ENCODE peak calls at places on chromosome 10, in five cellular contexts. One of them, this sample, is unnamed.

GRCh38 chr10:82211331-82211730 is 336.3 kb downstream of the NRG3 start:
- DNase-seq in IMR-90: no peak
- DNase-seq in HepG2: no peak
- DNase-seq in K562: no peak
- DNase-seq in GM12878: no peak
- DNase-seq in this sample: no peak

GRCh38 chr10:78931333-78932083 is 137.3 kb upstream of the ZMIZ1 start:
- DNase-seq in IMR-90: peak
- DNase-seq in HepG2: no peak
- DNase-seq in K562: no peak
- DNase-seq in GM12878: no peak
- DNase-seq in this sample: peak

GRCh38 chr10:125060851-125061556 is 99.4 kb downstream of the CTBP2 start:
- DNase-seq in IMR-90: peak
- DNase-seq in HepG2: peak
- DNase-seq in K562: no peak
- DNase-seq in GM12878: no peak
- DNase-seq in this sample: peak

GRCh38 chr10:16843252-16843870 is 26.1 kb upstream of the RSU1 start:
- DNase-seq in IMR-90: peak
- DNase-seq in HepG2: peak
- DNase-seq in K562: peak
- DNase-seq in GM12878: peak
- DNase-seq in this sample: peak

GRCh38 chr10:128137877-128138276 is 11.7 kb upstream of the MKI67 start:
- DNase-seq in IMR-90: peak
- DNase-seq in HepG2: no peak
- DNase-seq in K562: no peak
- DNase-seq in GM12878: no peak
- DNase-seq in this sample: no peak

GRCh38 chr10:14782691-14783363 is 8.1 kb upstream of the FAM107B start:
- DNase-seq in IMR-90: no peak
- DNase-seq in HepG2: peak
- DNase-seq in K562: no peak
- DNase-seq in GM12878: no peak
- DNase-seq in this sample: no peak

GRCh38 chr10:62083868-62084267 is 182.4 kb downstream of the ARID5B start:
- DNase-seq in IMR-90: peak
- DNase-seq in HepG2: no peak
- DNase-seq in K562: peak
- DNase-seq in GM12878: no peak
- DNase-seq in this sample: peak

GRCh38 chr10:126350216-126350992 is 37.9 kb downstream of the ADAM12 start:
- DNase-seq in IMR-90: peak
- DNase-seq in HepG2: no peak
- DNase-seq in K562: no peak
- DNase-seq in GM12878: no peak
- DNase-seq in this sample: peak

GRCh38 chr10:78650122-78650521 is 418.6 kb upstream of the ZMIZ1 start:
- DNase-seq in IMR-90: peak
- DNase-seq in HepG2: no peak
- DNase-seq in K562: no peak
- DNase-seq in GM12878: no peak
- DNase-seq in this sample: no peak

GRCh38 chr10:81866753-81867152 is 8.2 kb upstream of the NRG3 start:
- DNase-seq in IMR-90: no peak
- DNase-seq in HepG2: no peak
- DNase-seq in K562: no peak
- DNase-seq in GM12878: no peak
- DNase-seq in this sample: no peak

GRCh38 chr10:6052247-6053221 is 9.6 kb downstream of the IL2RA start:
- DNase-seq in IMR-90: no peak
- DNase-seq in HepG2: no peak
- DNase-seq in K562: no peak
- DNase-seq in GM12878: peak
- DNase-seq in this sample: no peak

GRCh38 chr10:34254596-34254995 is 560.5 kb downstream of the PARD3 start:
- DNase-seq in IMR-90: peak
- DNase-seq in HepG2: peak
- DNase-seq in K562: no peak
- DNase-seq in GM12878: peak
- DNase-seq in this sample: peak

GRCh38 chr10:69685802-69686585 is 55.9 kb downstream of the FAM241B start:
- DNase-seq in IMR-90: peak
- DNase-seq in HepG2: no peak
- DNase-seq in K562: no peak
- DNase-seq in GM12878: no peak
- DNase-seq in this sample: peak

GRCh38 chr10:69684981-69685353 is 54.9 kb downstream of the FAM241B start:
- DNase-seq in IMR-90: no peak
- DNase-seq in HepG2: no peak
- DNase-seq in K562: no peak
- DNase-seq in GM12878: no peak
- DNase-seq in this sample: no peak

GRCh38 chr10:69685426-69685801 is 55.4 kb downstream of the FAM241B start:
- DNase-seq in IMR-90: no peak
- DNase-seq in HepG2: no peak
- DNase-seq in K562: no peak
- DNase-seq in GM12878: no peak
- DNase-seq in this sample: no peak

GRCh38 chr10:69682955-69683474 is 53.0 kb downstream of the FAM241B start:
- DNase-seq in IMR-90: no peak
- DNase-seq in HepG2: no peak
- DNase-seq in K562: no peak
- DNase-seq in GM12878: no peak
- DNase-seq in this sample: no peak

DNA sequence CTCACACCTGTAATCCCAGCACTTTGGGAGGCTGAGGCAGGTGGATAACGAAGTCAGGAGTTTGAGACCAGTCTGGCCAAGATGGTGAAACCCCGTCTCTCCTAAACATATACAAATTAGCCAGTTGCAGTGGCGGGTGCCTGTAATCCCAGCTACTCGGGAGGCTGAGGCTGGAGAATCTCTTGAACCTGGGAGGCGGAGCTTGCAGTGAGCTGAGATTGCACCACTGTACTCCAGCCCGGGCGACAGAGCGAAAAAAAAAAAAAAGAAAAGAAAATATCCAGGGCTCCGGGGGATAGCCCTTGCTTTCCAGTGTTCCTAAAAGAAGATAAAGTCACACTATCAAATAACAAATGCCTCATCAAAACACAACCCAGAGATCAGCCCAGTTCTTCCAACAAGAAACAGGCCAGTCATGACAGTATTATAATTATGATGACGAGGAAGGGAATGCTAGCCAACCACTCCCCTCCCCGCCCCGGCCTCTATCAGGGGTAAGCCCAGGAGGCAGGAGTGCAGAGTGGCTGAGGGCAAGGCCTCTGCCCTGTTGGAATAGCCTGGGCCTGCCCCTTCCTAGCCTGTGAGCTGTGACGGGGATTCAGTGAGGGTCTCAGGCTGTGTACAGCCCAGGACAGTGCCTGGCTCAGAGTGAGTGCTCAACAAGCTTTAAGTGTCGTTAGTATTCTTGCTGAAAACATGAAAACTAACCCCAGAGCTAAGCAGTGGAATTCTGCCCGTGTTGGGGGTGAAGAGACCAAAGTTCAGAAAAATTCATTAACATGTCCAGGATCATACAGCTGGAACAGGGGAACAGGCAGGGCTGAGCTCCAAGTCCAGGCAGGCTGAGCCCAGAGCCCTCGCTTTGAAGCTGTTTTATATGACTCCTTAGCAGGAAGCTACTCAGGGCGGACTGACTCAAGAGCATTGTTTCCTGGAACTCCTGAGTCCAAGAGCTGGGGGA is 54.3 kb downstream of the FAM241B start:
- DNase-seq in IMR-90: peak
- DNase-seq in HepG2: peak
- DNase-seq in K562: no peak
- DNase-seq in GM12878: no peak
- DNase-seq in this sample: peak
- TF ChIP-seq MXI1 in IMR-90: no peak
- TF ChIP-seq MXI1 in HepG2: no peak
- TF ChIP-seq MXI1 in K562: no peak
- TF ChIP-seq MXI1 in GM12878: no peak
- TF ChIP-seq MXI1 in this sample: no peak

GRCh38 chr10:18685555-18685954 is 26.3 kb downstream of the ARL5B start:
- DNase-seq in IMR-90: no peak
- DNase-seq in HepG2: no peak
- DNase-seq in K562: no peak
- DNase-seq in GM12878: no peak
- DNase-seq in this sample: no peak
- TF ChIP-seq MXI1 in IMR-90: no peak
- TF ChIP-seq MXI1 in HepG2: no peak
- TF ChIP-seq MXI1 in K562: no peak
- TF ChIP-seq MXI1 in GM12878: no peak
- TF ChIP-seq MXI1 in this sample: no peak

GRCh38 chr10:114017873-114018272 is 25.8 kb upstream of the ADRB1 start:
- DNase-seq in IMR-90: no peak
- DNase-seq in HepG2: no peak
- DNase-seq in K562: no peak
- DNase-seq in GM12878: no peak
- DNase-seq in this sample: no peak

GRCh38 chr10:114021135-114021534 is 22.5 kb upstream of the ADRB1 start:
- DNase-seq in IMR-90: no peak
- DNase-seq in HepG2: no peak
- DNase-seq in K562: no peak
- DNase-seq in GM12878: no peak
- DNase-seq in this sample: no peak

GRCh38 chr10:114015708-114016107 is 28.0 kb upstream of the ADRB1 start:
- DNase-seq in IMR-90: no peak
- DNase-seq in HepG2: no peak
- DNase-seq in K562: no peak
- DNase-seq in GM12878: no peak
- DNase-seq in this sample: no peak

GRCh38 chr10:114019226-114019625 is 24.4 kb upstream of the ADRB1 start:
- DNase-seq in IMR-90: no peak
- DNase-seq in HepG2: no peak
- DNase-seq in K562: no peak
- DNase-seq in GM12878: no peak
- DNase-seq in this sample: no peak

GRCh38 chr10:114017266-114017665 is 26.4 kb upstream of the ADRB1 start:
- DNase-seq in IMR-90: no peak
- DNase-seq in HepG2: no peak
- DNase-seq in K562: no peak
- DNase-seq in GM12878: no peak
- DNase-seq in this sample: no peak
- TF ChIP-seq MXI1 in IMR-90: no peak
- TF ChIP-seq MXI1 in HepG2: no peak
- TF ChIP-seq MXI1 in K562: no peak
- TF ChIP-seq MXI1 in GM12878: no peak
- TF ChIP-seq MXI1 in this sample: no peak

DNA sequence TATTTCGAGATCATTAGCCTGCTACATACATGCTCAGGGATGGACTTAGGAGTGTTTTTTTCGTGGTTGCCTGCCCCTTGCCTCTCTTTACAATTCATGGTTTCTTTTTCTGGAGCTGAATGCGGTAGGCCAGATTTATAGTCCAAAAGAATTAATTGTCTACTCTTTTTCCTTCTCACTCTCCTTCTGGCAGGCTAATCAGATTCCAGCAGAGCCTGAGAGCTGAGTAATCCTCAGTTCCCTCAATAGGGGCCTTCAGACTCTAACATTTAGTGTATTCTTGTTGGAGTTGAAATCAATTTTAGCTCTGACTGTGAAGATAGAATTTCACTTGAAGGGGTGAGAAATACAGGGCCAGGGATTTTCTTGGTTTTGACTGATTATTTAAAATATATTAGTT is 16.4 kb downstream of the SORCS3 start:
- DNase-seq in IMR-90: no peak
- DNase-seq in HepG2: no peak
- DNase-seq in K562: no peak
- DNase-seq in GM12878: no peak
- DNase-seq in this sample: no peak
- TF ChIP-seq MXI1 in IMR-90: no peak
- TF ChIP-seq MXI1 in HepG2: no peak
- TF ChIP-seq MXI1 in K562: no peak
- TF ChIP-seq MXI1 in GM12878: no peak
- TF ChIP-seq MXI1 in this sample: no peak

GRCh38 chr10:108583827-108584226 is 1339.5 kb downstream of the XPNPEP1 start:
- DNase-seq in IMR-90: no peak
- DNase-seq in HepG2: no peak
- DNase-seq in K562: no peak
- DNase-seq in GM12878: no peak
- DNase-seq in this sample: no peak
- TF ChIP-seq MXI1 in IMR-90: no peak
- TF ChIP-seq MXI1 in HepG2: no peak
- TF ChIP-seq MXI1 in K562: no peak
- TF ChIP-seq MXI1 in GM12878: no peak
- TF ChIP-seq MXI1 in this sample: no peak

GRCh38 chr10:86391236-86391840 is 24.7 kb upstream of the GRID1 start:
- DNase-seq in IMR-90: no peak
- DNase-seq in HepG2: no peak
- DNase-seq in K562: no peak
- DNase-seq in GM12878: no peak
- DNase-seq in this sample: no peak
- TF ChIP-seq MXI1 in IMR-90: no peak
- TF ChIP-seq MXI1 in HepG2: no peak
- TF ChIP-seq MXI1 in K562: no peak
- TF ChIP-seq MXI1 in GM12878: peak
- TF ChIP-seq MXI1 in this sample: no peak

DNA sequence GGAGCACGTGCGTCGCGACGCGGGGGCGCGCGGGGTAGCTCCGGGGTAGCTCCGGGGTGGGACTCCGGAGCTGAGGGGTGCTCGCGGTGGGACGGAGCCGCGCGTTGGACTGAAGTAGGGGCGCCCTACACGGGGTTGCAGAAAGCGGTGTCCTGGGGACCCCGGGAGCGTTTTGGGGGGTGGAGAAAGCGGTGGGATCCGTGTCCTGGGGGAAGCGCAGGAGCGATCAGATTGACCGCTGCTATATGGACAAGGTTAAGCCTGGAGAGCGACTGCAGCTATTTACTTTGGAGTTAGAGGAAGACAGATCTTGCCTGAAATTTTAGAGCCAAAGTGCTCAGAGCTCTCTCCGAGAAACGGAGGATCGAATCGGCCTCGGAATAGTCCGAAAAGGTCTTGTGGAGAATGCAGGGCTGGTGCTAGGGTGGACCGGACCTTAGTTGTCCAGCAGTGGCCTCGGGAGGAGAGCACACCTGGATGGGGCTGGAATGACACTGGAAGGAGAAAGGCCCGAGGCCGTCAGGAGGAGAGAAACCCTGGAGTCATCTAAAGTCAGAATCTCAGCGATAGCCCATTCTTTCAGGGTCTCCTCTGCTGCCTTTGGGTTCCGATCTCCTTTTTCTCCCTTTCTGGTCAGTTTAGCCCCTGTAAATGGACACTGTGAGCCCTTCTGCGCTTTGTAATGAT is 564 bp downstream of the PDSS1 start:
- DNase-seq in IMR-90: no peak
- DNase-seq in HepG2: no peak
- DNase-seq in K562: peak
- DNase-seq in GM12878: no peak
- DNase-seq in this sample: peak
- TF ChIP-seq MXI1 in IMR-90: no peak
- TF ChIP-seq MXI1 in HepG2: no peak
- TF ChIP-seq MXI1 in K562: no peak
- TF ChIP-seq MXI1 in GM12878: no peak
- TF ChIP-seq MXI1 in this sample: peak

DNA sequence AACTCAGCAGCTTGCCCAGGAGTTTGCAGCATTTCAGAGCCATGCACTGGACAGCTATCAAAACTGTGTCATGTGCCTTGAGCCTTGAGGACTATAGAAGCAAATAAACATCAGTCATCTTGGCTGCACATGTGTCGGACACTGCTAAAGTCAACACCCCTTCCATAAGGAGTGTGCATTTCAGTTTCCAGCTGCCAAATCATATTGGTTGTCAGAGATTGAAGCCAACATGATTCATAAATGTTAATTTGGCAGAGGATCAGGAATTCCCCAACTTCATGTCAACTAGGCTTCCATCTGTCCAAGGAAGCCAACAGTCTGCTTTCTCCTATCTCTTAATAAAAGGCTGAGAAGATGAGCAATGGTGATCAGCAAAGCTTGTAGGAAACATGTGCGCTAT is 32.8 kb downstream of the SLC16A12 start:
- DNase-seq in IMR-90: peak
- DNase-seq in HepG2: no peak
- DNase-seq in K562: no peak
- DNase-seq in GM12878: no peak
- DNase-seq in this sample: no peak
- TF ChIP-seq MXI1 in IMR-90: no peak
- TF ChIP-seq MXI1 in HepG2: no peak
- TF ChIP-seq MXI1 in K562: no peak
- TF ChIP-seq MXI1 in GM12878: no peak
- TF ChIP-seq MXI1 in this sample: no peak

This sample was measured in SK-N-SH.